ENCODE peak calls at places on chromosomes 12 and 14, in seven cellular contexts. R is neural crest cell; C is H7; P is DMS153; S is NAMALWA; G is T follicular helper cell; N is CD8-positive, alpha-beta T cell. M is an unnamed sample.

GRCh38 chr14:55948399-55948798 is 169.8 kb upstream of the PELI2 start:
- DNase-seq in N (no peak), C (no peak), G (no peak), S (no peak), P (no peak), R (no peak), M (no peak)

GRCh38 chr12:89236237-89236636 is 116.1 kb downstream of the DUSP6 start:
- DNase-seq in N (no peak), S (no peak), C (no peak), P (no peak), R (no peak), G (no peak), M (no peak)

GRCh38 chr12:112170376-112170775 is 45.0 kb downstream of the TRAFD1 start:
- DNase-seq in P (no peak), S (peak; percentile 43), G (no peak), N (peak; percentile 38), R (no peak), C (peak; percentile 82), M (no peak)

GRCh38 chr12:128820723-128821432 is 2.9 kb downstream of the SLC15A4 start:
- DNase-seq in S (peak; percentile 94), C (no peak), R (no peak), G (no peak), P (no peak), N (peak; percentile 28), M (no peak)

GRCh38 chr14:39015360-39015961 is 87.6 kb downstream of the SEC23A start:
- DNase-seq in N (no peak), C (peak; percentile 50), P (peak; percentile 15), R (no peak), S (peak; percentile 41), G (no peak), M (peak; percentile 59)

GRCh38 chr12:106369624-106370346 is 12.2 kb downstream of the POLR3B start:
- DNase-seq in N (no peak), R (no peak), P (no peak), C (no peak), S (no peak), G (no peak), M (no peak)

GRCh38 chr12:53345486-53346195 is 9.5 kb upstream of the SP7 start:
- DNase-seq in N (no peak), G (no peak), P (peak; percentile 59), S (no peak), R (no peak), C (peak; percentile 62), M (no peak)

GRCh38 chr12:67968316-67968715 is 20.9 kb upstream of the IFNG-AS1 start:
- DNase-seq in S (no peak), N (no peak), G (no peak), P (peak; percentile 37), R (no peak), C (no peak), M (no peak)

GRCh38 chr12:53200458-53201169 is 6.4 kb downstream of the ITGB7 start:
- DNase-seq in N (no peak), C (no peak), G (no peak), R (no peak), P (no peak), S (peak; percentile 78), M (no peak)

GRCh38 chr12:31263661-31264060 is 62.3 kb downstream of the SINHCAF start:
- DNase-seq in P (no peak), N (no peak), C (no peak), S (no peak), R (no peak), G (no peak), M (no peak)

M was measured in NCI-H146.